ENCODE peak calls at places on chromosomes 3 and 15, in five cellular contexts. X, Y, K, V and O are unnamed samples.

GRCh38 chr3:66554178-66554577 is 53.4 kb upstream of the LRIG1 start:
- DNase-seq in X (no peak), Y (no peak), K (no peak), V (no peak), O (no peak)

GRCh38 chr3:184872200-184872599 is 60.2 kb downstream of the VPS8 start:
- DNase-seq in X (no peak), Y (no peak), K (no peak), V (no peak), O (no peak)

GRCh38 chr3:151394611-151395010 is 10.1 kb upstream of the P2RY12 start:
- DNase-seq in X (no peak), Y (no peak), K (no peak), V (no peak), O (no peak)

GRCh38 chr3:129620828-129621605 is 14.5 kb upstream of the PLXND1 start:
- DNase-seq in X (no peak), Y (no peak), K (no peak), V (no peak), O (no peak)

GRCh38 chr15:28897861-28898608 is 12.3 kb downstream of the APBA2 start:
- DNase-seq in X (no peak), Y (no peak), K (no peak), V (no peak), O (no peak)

GRCh38 chr15:69213786-69214185 is 53.4 kb downstream of the GLCE start:
- DNase-seq in X (no peak), Y (no peak), K (no peak), V (no peak), O (no peak)

GRCh38 chr3:112115806-112116383 is 17.2 kb downstream of the GCSAM start:
- DNase-seq in X (no peak), Y (no peak), K (no peak), V (no peak), O (no peak)

GRCh38 chr3:32454111-32454510 is 48.5 kb downstream of the CMTM6 start:
- DNase-seq in X (no peak), Y (no peak), K (no peak), V (no peak), O (no peak)

GRCh38 chr3:52237659-52238172 is 1.2 kb downstream of the TWF2 start:
- DNase-seq in X (peak), Y (peak), K (peak), V (peak), O (peak)

GRCh38 chr3:143261848-143262247 is 142.3 kb downstream of the CHST2 start:
- DNase-seq in X (no peak), Y (no peak), K (no peak), V (no peak), O (no peak)